ENCODE peak calls at places on chromosomes 3 and 15, in six cellular contexts. H, W, T, G, M and D are unnamed samples.

GRCh38 chr3:52859686-52860423 is 25.0 kb upstream of the MUSTN1 start:
- DNase-seq in T (no peak), M (no peak), H (no peak), G (no peak), W (no peak), D (no peak)

GRCh38 chr15:70440416-70441138 is 322.8 kb downstream of the UACA start:
- DNase-seq in M (peak), T (no peak), G (no peak), H (no peak), W (no peak), D (no peak)

GRCh38 chr3:100637197-100637631 is 27.8 kb downstream of the ADGRG7 start:
- DNase-seq in H (peak), M (no peak), T (no peak), G (peak), W (no peak), D (peak)

GRCh38 chr3:111311709-111312235 is 230.2 kb upstream of the CD96 start:
- DNase-seq in W (no peak), T (no peak), H (peak), M (no peak), G (peak), D (no peak)

GRCh38 chr15:49232407-49232806 is 62.4 kb downstream of the GALK2 start:
- DNase-seq in H (no peak), T (no peak), G (no peak), W (no peak), M (no peak), D (no peak)

GRCh38 chr3:9914559-9915251 is 2.2 kb upstream of the IL17RC start:
- DNase-seq in W (no peak), G (peak), H (no peak), T (no peak), M (no peak), D (no peak)

GRCh38 chr3:72836923-72837322 is 11.3 kb downstream of the SHQ1 start:
- DNase-seq in T (no peak), H (no peak), M (no peak), G (no peak), W (no peak), D (no peak)

GRCh38 chr15:90086868-90087268 is 15.4 kb downstream of the IDH2 start:
- DNase-seq in M (no peak), T (no peak), G (peak), H (peak), W (no peak), D (peak)

GRCh38 chr15:84681822-84682221 is 23.8 kb upstream of the NMB start:
- DNase-seq in M (no peak), W (no peak), G (peak), H (peak), T (no peak), D (no peak)

GRCh38 chr3:121883507-121883906 is 10.7 kb upstream of the SLC15A2 start:
- DNase-seq in M (peak), G (peak), W (no peak), H (peak), T (peak), D (peak)

GRCh38 chr3:133444071-133444774 is 44.4 kb downstream of the BFSP2 start:
- DNase-seq in T (no peak), M (no peak), W (no peak), G (no peak), H (peak), D (no peak)

GRCh38 chr3:180922242-180922641 is 9.8 kb downstream of the FXR1 start:
- DNase-seq in M (no peak), T (no peak), H (no peak), W (no peak), G (no peak), D (no peak)
- H2AK5ac ChIP-seq in M (no peak), T (no peak), H (no peak), W (no peak), G (no peak), D (no peak)

GRCh38 chr3:191070762-191071365 is 128.2 kb upstream of the OSTN start:
- DNase-seq in W (no peak), T (no peak), G (no peak), H (peak), M (no peak), D (no peak)

GRCh38 chr3:191066669-191067068 is 132.4 kb upstream of the OSTN start:
- DNase-seq in H (peak), M (no peak), W (no peak), T (no peak), G (peak), D (no peak)

GRCh38 chr3:191068946-191069813 is 129.9 kb upstream of the OSTN start:
- DNase-seq in M (no peak), H (peak), W (no peak), G (peak), T (no peak), D (no peak)

GRCh38 chr3:191070201-191070600 is 128.8 kb upstream of the OSTN start:
- DNase-seq in T (no peak), W (no peak), H (peak), G (peak), M (no peak), D (no peak)

DNA sequence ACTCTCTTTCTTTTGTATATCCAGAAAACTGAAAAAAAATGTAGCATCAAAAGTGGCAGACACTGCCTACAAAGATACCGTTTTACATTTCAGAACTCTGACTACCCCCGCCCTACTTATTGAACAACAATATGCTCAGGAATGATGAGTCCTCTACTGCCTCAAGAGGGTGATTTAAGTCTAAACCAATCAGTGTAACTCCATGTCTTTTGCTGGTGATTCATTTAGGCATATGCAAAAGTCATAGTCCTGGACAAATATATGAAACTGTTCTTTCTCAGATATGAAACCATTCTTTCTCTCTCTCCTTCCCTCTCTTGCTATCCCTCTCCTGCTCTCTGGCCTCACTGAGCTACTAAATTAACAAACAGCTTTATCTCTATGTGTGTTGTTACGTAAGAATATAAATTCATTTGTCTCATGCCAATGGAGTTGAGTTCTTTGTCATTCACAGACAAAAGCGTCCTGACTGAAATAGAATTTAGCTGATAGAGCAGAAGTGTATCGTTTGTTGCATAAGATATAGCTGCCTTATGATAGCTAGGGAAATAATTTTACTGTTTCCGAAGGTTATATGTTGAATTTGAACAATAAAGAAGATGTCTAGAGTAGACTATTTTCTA is 133.7 kb upstream of the OSTN start:
- DNase-seq in G (peak), W (no peak), H (peak), T (no peak), M (no peak), D (peak)
- H3K4me2 ChIP-seq in G (no peak), W (no peak), H (peak), T (no peak), M (no peak), D (no peak)

GRCh38 chr3:177610262-177610661 is 413.0 kb upstream of the TBL1XR1 start:
- DNase-seq in G (no peak), W (no peak), H (no peak), M (no peak), T (no peak), D (peak)

GRCh38 chr3:177607596-177607995 is 410.3 kb upstream of the TBL1XR1 start:
- DNase-seq in T (no peak), H (peak), G (no peak), W (no peak), M (no peak), D (no peak)

GRCh38 chr3:177610677-177611654 is 413.7 kb upstream of the TBL1XR1 start:
- DNase-seq in W (no peak), H (peak), T (no peak), M (no peak), G (no peak), D (no peak)

GRCh38 chr3:177608443-177608842 is 411.2 kb upstream of the TBL1XR1 start:
- DNase-seq in H (no peak), W (no peak), T (no peak), G (no peak), M (no peak), D (no peak)

GRCh38 chr3:177609613-177610012 is 412.3 kb upstream of the TBL1XR1 start:
- DNase-seq in W (no peak), H (no peak), G (no peak), T (no peak), M (no peak), D (no peak)
- H2AK5ac ChIP-seq in W (peak), H (peak), G (no peak), T (no peak), M (no peak), D (no peak)

GRCh38 chr3:6124875-6125274 is 736.0 kb upstream of the GRM7 start:
- DNase-seq in H (no peak), W (no peak), G (no peak), M (no peak), T (no peak), D (no peak)

GRCh38 chr3:6119367-6119766 is 741.5 kb upstream of the GRM7 start:
- DNase-seq in H (no peak), W (no peak), T (no peak), M (no peak), G (no peak), D (no peak)

GRCh38 chr3:6125520-6125919 is 735.4 kb upstream of the GRM7 start:
- DNase-seq in H (no peak), T (peak), G (no peak), W (peak), M (no peak), D (peak)

GRCh38 chr3:6120786-6121185 is 740.1 kb upstream of the GRM7 start:
- DNase-seq in W (no peak), T (no peak), H (no peak), G (peak), M (peak), D (peak)
- H3K4me2 ChIP-seq in W (no peak), T (no peak), H (no peak), G (no peak), M (no peak), D (no peak)

GRCh38 chr15:33067456-33067855 is 127.1 kb downstream of the FMN1 start:
- DNase-seq in G (peak), M (no peak), T (no peak), H (peak), W (no peak), D (peak)
- H2AK5ac ChIP-seq in G (peak), M (no peak), T (no peak), H (peak), W (no peak), D (no peak)

DNA sequence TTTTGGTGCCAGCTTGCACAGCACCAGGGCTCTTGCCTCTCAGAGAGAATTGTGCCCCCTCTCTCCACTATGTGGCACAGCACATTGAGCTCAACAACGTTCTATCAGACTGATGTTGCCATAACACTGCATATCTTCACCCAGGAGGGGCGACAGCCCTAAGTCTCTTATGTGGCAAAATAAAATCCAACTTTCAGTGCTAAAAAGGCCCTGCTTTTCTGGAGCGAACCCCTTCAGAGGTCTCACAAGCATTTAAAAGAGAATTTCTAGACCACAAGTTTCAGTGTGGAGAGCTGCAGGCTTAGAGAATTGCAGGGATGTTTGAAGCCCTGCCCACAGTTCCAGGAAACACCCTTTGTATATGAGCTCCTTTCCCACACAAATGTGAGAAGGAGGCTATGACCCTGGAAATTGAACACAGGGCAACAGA is 85.5 kb downstream of the LIPC start:
- DNase-seq in W (no peak), M (no peak), T (no peak), G (no peak), H (no peak), D (peak)
- H3K4me2 ChIP-seq in W (no peak), M (peak), T (no peak), G (no peak), H (no peak), D (no peak)

GRCh38 chr3:150828261-150828660 is 65.3 kb upstream of the SIAH2 start:
- DNase-seq in G (no peak), M (no peak), T (no peak), W (no peak), H (no peak), D (no peak)

GRCh38 chr3:150829408-150829807 is 66.4 kb upstream of the SIAH2 start:
- DNase-seq in G (no peak), T (no peak), W (no peak), H (no peak), M (no peak), D (no peak)

GRCh38 chr3:150830094-150830681 is 67.2 kb upstream of the SIAH2 start:
- DNase-seq in M (peak), G (peak), W (no peak), H (no peak), T (no peak), D (peak)

GRCh38 chr3:150828997-150829396 is 66.0 kb upstream of the SIAH2 start:
- DNase-seq in M (no peak), T (no peak), H (no peak), G (no peak), W (no peak), D (peak)

GRCh38 chr3:150830745-150831144 is 67.8 kb upstream of the SIAH2 start:
- DNase-seq in M (no peak), T (no peak), G (no peak), W (no peak), H (no peak), D (no peak)
- H2AK5ac ChIP-seq in M (no peak), T (no peak), G (no peak), W (no peak), H (no peak), D (no peak)